ENCODE peak calls at places on chromosome 1, in five cellular contexts. One of them, this sample, is unnamed.

GRCh38 chr1:201491896-201492511 is 14.9 kb downstream of the CSRP1 start:
- DNase-seq in kidney: no peak
- DNase-seq in HepG2: no peak
- DNase-seq in pancreas: no peak
- DNase-seq in neural progenitor cell: no peak
- DNase-seq in this sample: no peak

GRCh38 chr1:37479255-37480124 is 5.1 kb downstream of the ZC3H12A start:
- DNase-seq in pancreas: peak
- DNase-seq in kidney: peak
- DNase-seq in neural progenitor cell: no peak
- DNase-seq in HepG2: peak
- DNase-seq in this sample: peak

GRCh38 chr1:44828841-44829440 is 14.1 kb downstream of the PTCH2 start:
- DNase-seq in pancreas: peak
- DNase-seq in HepG2: no peak
- DNase-seq in kidney: peak
- DNase-seq in neural progenitor cell: no peak
- DNase-seq in this sample: no peak

GRCh38 chr1:1043921-1044320 is 24.0 kb downstream of the AGRN start:
- DNase-seq in pancreas: no peak
- DNase-seq in neural progenitor cell: no peak
- DNase-seq in HepG2: no peak
- DNase-seq in kidney: no peak
- DNase-seq in this sample: no peak

GRCh38 chr1:39105061-39105840 is 79.1 kb downstream of the NDUFS5 start:
- DNase-seq in pancreas: peak
- DNase-seq in kidney: peak
- DNase-seq in neural progenitor cell: peak
- DNase-seq in HepG2: no peak
- DNase-seq in this sample: peak

GRCh38 chr1:157711802-157712201 is 11.2 kb upstream of the FCRL3 start:
- DNase-seq in neural progenitor cell: no peak
- DNase-seq in HepG2: no peak
- DNase-seq in pancreas: no peak
- DNase-seq in kidney: no peak
- DNase-seq in this sample: no peak

GRCh38 chr1:91026777-91027176 is 4.9 kb upstream of the ZNF644 start:
- DNase-seq in pancreas: no peak
- DNase-seq in HepG2: peak
- DNase-seq in kidney: no peak
- DNase-seq in neural progenitor cell: no peak
- DNase-seq in this sample: no peak

GRCh38 chr1:94919241-94920030 is 7.5 kb downstream of the CNN3 start:
- DNase-seq in HepG2: no peak
- DNase-seq in kidney: peak
- DNase-seq in pancreas: no peak
- DNase-seq in neural progenitor cell: no peak
- DNase-seq in this sample: no peak

DNA sequence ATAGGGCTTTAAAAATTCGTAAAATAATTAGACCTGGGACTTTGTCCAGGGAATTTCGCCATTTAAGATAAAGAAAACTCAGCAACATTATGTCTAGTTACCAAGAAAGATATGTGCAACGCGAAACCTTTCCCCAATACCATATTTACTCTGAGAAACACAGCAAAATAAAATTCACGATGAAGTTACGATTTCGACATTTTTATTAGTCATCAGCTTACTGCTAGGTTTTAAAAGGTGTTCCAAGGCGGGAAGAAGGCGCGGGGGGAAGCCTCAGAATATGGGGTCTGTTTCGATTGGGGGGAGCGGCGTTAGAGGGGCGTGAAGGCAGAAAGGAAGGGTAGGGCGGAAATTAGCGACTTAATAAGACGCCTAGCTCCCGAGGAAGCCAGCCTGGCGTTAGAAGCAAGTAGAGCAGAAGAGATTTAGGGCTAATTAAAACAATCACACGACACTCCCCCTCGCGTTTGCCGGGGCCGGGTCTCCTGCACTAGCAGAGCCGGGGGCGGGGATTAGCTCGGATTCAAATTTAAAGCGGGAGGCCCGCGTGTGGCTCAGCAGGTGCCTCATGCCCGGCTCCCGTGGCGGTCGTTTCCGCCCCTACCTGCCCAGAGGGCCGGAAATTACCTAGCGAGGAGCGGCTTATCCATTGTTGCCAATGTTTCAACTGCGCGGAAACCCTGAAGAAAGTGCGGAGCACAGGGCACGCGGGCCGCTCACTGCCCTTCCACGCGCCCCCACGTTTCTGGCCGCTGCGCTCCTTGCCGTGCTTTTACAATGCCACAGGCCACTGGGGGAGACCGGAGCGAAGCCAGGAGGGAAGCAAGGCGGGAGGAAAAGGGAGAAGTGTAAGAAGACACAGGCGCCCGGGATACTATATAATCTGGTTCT is 795 bp upstream of the POU2F1 start:
- DNase-seq in neural progenitor cell: peak
- DNase-seq in HepG2: peak
- DNase-seq in pancreas: peak
- DNase-seq in kidney: peak
- DNase-seq in this sample: no peak
- H3K4me3 ChIP-seq in neural progenitor cell: peak
- H3K4me3 ChIP-seq in HepG2: peak
- H3K4me3 ChIP-seq in pancreas: peak
- H3K4me3 ChIP-seq in kidney: peak
- H3K4me3 ChIP-seq in this sample: peak

DNA sequence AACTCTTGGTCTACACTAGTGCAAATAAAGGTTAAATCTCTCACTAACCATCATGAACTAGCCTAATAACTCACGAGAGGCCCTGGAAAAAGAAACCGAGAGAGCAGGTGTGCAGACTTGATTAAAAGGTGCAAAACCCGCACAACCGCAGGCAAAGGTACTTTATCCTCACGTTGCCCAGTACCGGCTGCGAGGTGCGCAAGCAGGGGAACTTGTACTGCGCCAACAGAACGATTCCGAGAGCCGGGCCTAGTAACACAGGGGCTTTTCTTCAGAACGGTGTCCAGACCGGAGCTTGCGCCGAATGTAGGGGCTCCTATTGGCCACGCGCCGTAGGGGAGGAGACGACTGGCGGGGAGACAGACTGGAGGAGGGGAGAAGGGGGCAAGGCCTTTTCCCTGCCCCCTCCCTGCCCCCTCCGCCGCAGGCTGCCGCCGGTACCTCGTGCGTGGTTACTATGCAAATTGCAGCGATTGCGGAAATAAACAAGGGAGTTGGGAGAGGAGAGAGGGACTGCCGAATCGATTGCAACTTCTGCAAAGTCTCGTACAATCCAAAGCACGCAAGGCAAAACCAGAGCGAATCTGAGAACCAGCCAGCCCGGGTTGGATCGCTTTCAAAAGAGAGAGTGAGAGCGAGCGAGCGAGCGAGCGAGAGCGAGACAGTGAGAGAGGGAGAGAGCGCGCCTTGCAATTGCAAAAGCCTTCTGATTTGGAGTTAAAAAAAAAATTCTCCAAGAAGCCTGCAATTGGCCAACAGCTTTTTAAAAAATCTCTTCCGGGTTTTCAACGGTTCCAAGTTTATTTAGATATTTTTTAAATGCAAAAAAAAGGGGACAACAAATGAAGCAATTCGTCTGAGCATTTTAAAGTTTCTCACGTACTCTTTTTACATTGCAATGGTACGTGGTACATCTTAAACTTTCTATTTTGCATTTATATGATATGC is 5.4 kb upstream of the NFIA start:
- DNase-seq in pancreas: peak
- DNase-seq in kidney: peak
- DNase-seq in neural progenitor cell: peak
- DNase-seq in HepG2: peak
- DNase-seq in this sample: peak
- H3K27ac ChIP-seq in pancreas: peak
- H3K27ac ChIP-seq in kidney: peak
- H3K27ac ChIP-seq in neural progenitor cell: no peak
- H3K27ac ChIP-seq in HepG2: peak
- H3K27ac ChIP-seq in this sample: peak

GRCh38 chr1:41495171-41495948 is 10.9 kb upstream of the EDN2 start:
- DNase-seq in HepG2: peak
- DNase-seq in kidney: peak
- DNase-seq in pancreas: no peak
- DNase-seq in neural progenitor cell: peak
- DNase-seq in this sample: no peak
- TF ChIP-seq CTCF in HepG2: no peak
- TF ChIP-seq CTCF in kidney: no peak
- TF ChIP-seq CTCF in pancreas: no peak
- TF ChIP-seq CTCF in neural progenitor cell: peak
- TF ChIP-seq CTCF in this sample: no peak

GRCh38 chr1:225880210-225880584 is 2.0 kb downstream of the TMEM63A start:
- DNase-seq in kidney: peak
- DNase-seq in pancreas: peak
- DNase-seq in HepG2: no peak
- DNase-seq in neural progenitor cell: no peak
- DNase-seq in this sample: no peak

GRCh38 chr1:225879521-225880209 is 2.5 kb downstream of the TMEM63A start:
- DNase-seq in HepG2: peak
- DNase-seq in kidney: peak
- DNase-seq in neural progenitor cell: no peak
- DNase-seq in pancreas: peak
- DNase-seq in this sample: no peak

GRCh38 chr1:225881081-225882007 is 836 bp downstream of the TMEM63A start:
- DNase-seq in kidney: peak
- DNase-seq in neural progenitor cell: peak
- DNase-seq in pancreas: peak
- DNase-seq in HepG2: peak
- DNase-seq in this sample: peak

GRCh38 chr1:225882008-225882698 is at the start of gene TMEM63A:
- DNase-seq in HepG2: peak
- DNase-seq in kidney: peak
- DNase-seq in pancreas: peak
- DNase-seq in neural progenitor cell: peak
- DNase-seq in this sample: peak

DNA sequence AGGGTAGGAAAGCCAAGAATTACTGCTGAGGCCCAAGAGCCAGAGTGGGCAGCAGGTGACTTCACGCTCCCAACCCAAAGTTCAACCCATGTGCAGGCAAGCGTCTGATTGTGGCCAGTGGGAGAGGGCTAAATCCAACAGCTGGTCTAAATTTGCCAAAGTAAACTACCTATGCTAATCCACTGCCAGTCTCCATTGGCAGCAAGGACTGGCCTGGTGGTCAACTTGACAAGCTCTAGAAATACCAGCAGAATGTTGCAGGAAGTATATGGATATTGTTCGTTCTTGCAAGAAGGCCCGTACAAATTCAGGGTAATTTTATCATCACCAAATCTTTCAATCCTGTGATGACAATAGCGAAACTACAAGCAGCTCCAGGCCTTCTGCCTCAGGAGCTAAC is 1.5 kb downstream of the TMEM63A start:
- DNase-seq in neural progenitor cell: no peak
- DNase-seq in pancreas: no peak
- DNase-seq in kidney: peak
- DNase-seq in HepG2: peak
- DNase-seq in this sample: no peak
- H3K4me3 ChIP-seq in neural progenitor cell: no peak
- H3K4me3 ChIP-seq in pancreas: no peak
- H3K4me3 ChIP-seq in kidney: peak
- H3K4me3 ChIP-seq in HepG2: peak
- H3K4me3 ChIP-seq in this sample: peak

GRCh38 chr1:24929091-24929875 is 793 bp downstream of the RUNX3 start:
- DNase-seq in neural progenitor cell: peak
- DNase-seq in kidney: no peak
- DNase-seq in pancreas: no peak
- DNase-seq in HepG2: no peak
- DNase-seq in this sample: no peak

GRCh38 chr1:24928631-24929090 is 1.4 kb downstream of the RUNX3 start:
- DNase-seq in neural progenitor cell: peak
- DNase-seq in pancreas: no peak
- DNase-seq in HepG2: no peak
- DNase-seq in kidney: no peak
- DNase-seq in this sample: no peak

GRCh38 chr1:24927473-24927872 is 2.6 kb downstream of the RUNX3 start:
- DNase-seq in kidney: no peak
- DNase-seq in pancreas: no peak
- DNase-seq in HepG2: no peak
- DNase-seq in neural progenitor cell: no peak
- DNase-seq in this sample: no peak

GRCh38 chr1:24926596-24927249 is 3.4 kb downstream of the RUNX3 start:
- DNase-seq in pancreas: no peak
- DNase-seq in HepG2: no peak
- DNase-seq in neural progenitor cell: peak
- DNase-seq in kidney: no peak
- DNase-seq in this sample: no peak

GRCh38 chr1:24927886-24928630 is 2.0 kb downstream of the RUNX3 start:
- DNase-seq in HepG2: no peak
- DNase-seq in kidney: no peak
- DNase-seq in neural progenitor cell: peak
- DNase-seq in pancreas: no peak
- DNase-seq in this sample: no peak
- H3K27ac ChIP-seq in HepG2: no peak
- H3K27ac ChIP-seq in kidney: no peak
- H3K27ac ChIP-seq in neural progenitor cell: no peak
- H3K27ac ChIP-seq in pancreas: no peak
- H3K27ac ChIP-seq in this sample: no peak

DNA sequence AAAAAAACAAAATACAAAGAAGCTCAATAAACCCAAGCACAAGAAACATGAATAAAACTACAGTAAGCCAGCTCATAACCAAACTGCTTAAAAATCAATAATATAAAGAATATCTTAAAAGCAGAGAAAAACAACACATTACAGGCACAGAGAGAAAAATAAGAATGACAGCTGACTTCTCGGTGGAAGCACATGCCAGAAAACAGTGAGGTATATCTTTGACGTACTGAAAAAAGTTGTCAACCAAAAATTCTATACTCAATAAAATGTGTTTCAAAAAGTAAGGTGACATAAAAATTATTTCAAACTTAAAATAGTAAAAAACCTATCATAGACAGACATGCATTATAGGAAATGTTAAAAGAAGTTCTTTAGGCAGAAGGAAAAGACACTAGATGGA is 33.3 kb downstream of the ZZZ3 start:
- DNase-seq in HepG2: no peak
- DNase-seq in pancreas: no peak
- DNase-seq in kidney: no peak
- DNase-seq in neural progenitor cell: no peak
- DNase-seq in this sample: no peak
- TF ChIP-seq CTCF in HepG2: no peak
- TF ChIP-seq CTCF in pancreas: no peak
- TF ChIP-seq CTCF in kidney: no peak
- TF ChIP-seq CTCF in neural progenitor cell: no peak
- TF ChIP-seq CTCF in this sample: no peak